ENCODE peak calls at places on chromosomes 3 and 15, in ten cellular contexts. One of them, this sample, is unnamed.

GRCh38 chr15:31338879-31339557 is 12.4 kb downstream of the KLF13 start:
- DNase-seq in PC-3: peak; percentile 27
- DNase-seq in AG09309: peak; percentile 58
- DNase-seq in heart left ventricle: peak; percentile 85
- DNase-seq in HepG2: peak; percentile 38
- DNase-seq in foreskin fibroblast: peak; percentile 69
- DNase-seq in left lung: peak; percentile 87
- DNase-seq in hepatocyte: peak; percentile 58
- DNase-seq in skeletal muscle cell: no peak
- DNase-seq in GM06990: no peak
- DNase-seq in this sample: no peak

GRCh38 chr3:131361464-131362421 is 19.8 kb upstream of the NUDT16 start:
- DNase-seq in hepatocyte: peak; percentile 93
- DNase-seq in GM06990: peak; percentile 9
- DNase-seq in foreskin fibroblast: no peak
- DNase-seq in HepG2: no peak
- DNase-seq in AG09309: no peak
- DNase-seq in PC-3: peak; percentile 88
- DNase-seq in heart left ventricle: peak; percentile 91
- DNase-seq in left lung: peak; percentile 96
- DNase-seq in skeletal muscle cell: no peak
- DNase-seq in this sample: no peak

GRCh38 chr3:183664913-183665381 is 29.5 kb downstream of the KLHL24 start:
- DNase-seq in GM06990: no peak
- DNase-seq in left lung: no peak
- DNase-seq in HepG2: no peak
- DNase-seq in heart left ventricle: no peak
- DNase-seq in skeletal muscle cell: peak; percentile 76
- DNase-seq in PC-3: peak; percentile 97
- DNase-seq in hepatocyte: no peak
- DNase-seq in AG09309: no peak
- DNase-seq in foreskin fibroblast: peak; percentile 71
- DNase-seq in this sample: no peak

GRCh38 chr3:46089237-46090011 is 62.1 kb upstream of the XCR1 start:
- DNase-seq in heart left ventricle: peak; percentile 71
- DNase-seq in PC-3: peak; percentile 88
- DNase-seq in AG09309: peak; percentile 84
- DNase-seq in GM06990: peak; percentile 55
- DNase-seq in HepG2: no peak
- DNase-seq in left lung: peak; percentile 89
- DNase-seq in foreskin fibroblast: peak; percentile 96
- DNase-seq in hepatocyte: peak; percentile 45
- DNase-seq in skeletal muscle cell: peak; percentile 86
- DNase-seq in this sample: no peak

GRCh38 chr15:62807539-62808130 is 234.9 kb upstream of the TPM1 start:
- DNase-seq in HepG2: no peak
- DNase-seq in hepatocyte: no peak
- DNase-seq in skeletal muscle cell: no peak
- DNase-seq in foreskin fibroblast: no peak
- DNase-seq in heart left ventricle: no peak
- DNase-seq in left lung: no peak
- DNase-seq in GM06990: no peak
- DNase-seq in PC-3: no peak
- DNase-seq in AG09309: no peak
- DNase-seq in this sample: no peak

GRCh38 chr3:97010881-97011657 is 196.7 kb downstream of the EPHA6 start:
- DNase-seq in GM06990: no peak
- DNase-seq in AG09309: no peak
- DNase-seq in left lung: no peak
- DNase-seq in skeletal muscle cell: no peak
- DNase-seq in foreskin fibroblast: no peak
- DNase-seq in heart left ventricle: no peak
- DNase-seq in hepatocyte: no peak
- DNase-seq in HepG2: no peak
- DNase-seq in PC-3: no peak
- DNase-seq in this sample: no peak

GRCh38 chr15:52362497-52362896 is 66.9 kb upstream of the MYO5C start:
- DNase-seq in GM06990: no peak
- DNase-seq in left lung: no peak
- DNase-seq in skeletal muscle cell: peak; percentile 67
- DNase-seq in hepatocyte: no peak
- DNase-seq in heart left ventricle: no peak
- DNase-seq in HepG2: no peak
- DNase-seq in AG09309: peak; percentile 29
- DNase-seq in PC-3: no peak
- DNase-seq in foreskin fibroblast: peak; percentile 76
- DNase-seq in this sample: no peak

GRCh38 chr3:105398407-105398806 is 31.7 kb downstream of the ALCAM start:
- DNase-seq in GM06990: no peak
- DNase-seq in hepatocyte: no peak
- DNase-seq in HepG2: no peak
- DNase-seq in AG09309: no peak
- DNase-seq in PC-3: peak; percentile 26
- DNase-seq in foreskin fibroblast: no peak
- DNase-seq in skeletal muscle cell: no peak
- DNase-seq in heart left ventricle: no peak
- DNase-seq in left lung: no peak
- DNase-seq in this sample: no peak

GRCh38 chr15:50911001-50911400 is 2.5 kb downstream of the AP4E1 start:
- DNase-seq in PC-3: no peak
- DNase-seq in GM06990: no peak
- DNase-seq in foreskin fibroblast: no peak
- DNase-seq in heart left ventricle: no peak
- DNase-seq in hepatocyte: no peak
- DNase-seq in left lung: no peak
- DNase-seq in HepG2: no peak
- DNase-seq in AG09309: no peak
- DNase-seq in skeletal muscle cell: no peak
- DNase-seq in this sample: no peak

GRCh38 chr15:83659011-83659811 is 5.3 kb downstream of the ADAMTSL3 start:
- DNase-seq in hepatocyte: no peak
- DNase-seq in HepG2: peak; percentile 10
- DNase-seq in GM06990: no peak
- DNase-seq in heart left ventricle: no peak
- DNase-seq in AG09309: no peak
- DNase-seq in PC-3: no peak
- DNase-seq in skeletal muscle cell: no peak
- DNase-seq in foreskin fibroblast: no peak
- DNase-seq in left lung: no peak
- DNase-seq in this sample: no peak

GRCh38 chr15:80242132-80242769 is 9.8 kb downstream of the CTXND1 start:
- DNase-seq in foreskin fibroblast: no peak
- DNase-seq in GM06990: no peak
- DNase-seq in hepatocyte: peak; percentile 38
- DNase-seq in HepG2: peak; percentile 50
- DNase-seq in heart left ventricle: peak; percentile 64
- DNase-seq in PC-3: peak; percentile 40
- DNase-seq in left lung: no peak
- DNase-seq in skeletal muscle cell: no peak
- DNase-seq in AG09309: no peak
- DNase-seq in this sample: peak; percentile 46

GRCh38 chr3:142896201-142896755 is 7.4 kb upstream of the PCOLCE2 start:
- DNase-seq in left lung: no peak
- DNase-seq in skeletal muscle cell: peak; percentile 39
- DNase-seq in foreskin fibroblast: peak; percentile 56
- DNase-seq in HepG2: no peak
- DNase-seq in PC-3: peak; percentile 75
- DNase-seq in hepatocyte: no peak
- DNase-seq in heart left ventricle: no peak
- DNase-seq in AG09309: peak; percentile 46
- DNase-seq in GM06990: no peak
- DNase-seq in this sample: no peak

GRCh38 chr15:66912001-66912400 is 153.4 kb upstream of the SMAD3 start:
- DNase-seq in foreskin fibroblast: no peak
- DNase-seq in HepG2: no peak
- DNase-seq in hepatocyte: no peak
- DNase-seq in PC-3: no peak
- DNase-seq in heart left ventricle: no peak
- DNase-seq in GM06990: no peak
- DNase-seq in AG09309: no peak
- DNase-seq in left lung: no peak
- DNase-seq in skeletal muscle cell: no peak
- DNase-seq in this sample: peak; percentile 85

GRCh38 chr15:59303136-59303535 is 69.5 kb downstream of the MYO1E start:
- DNase-seq in GM06990: no peak
- DNase-seq in left lung: no peak
- DNase-seq in hepatocyte: no peak
- DNase-seq in foreskin fibroblast: no peak
- DNase-seq in HepG2: no peak
- DNase-seq in skeletal muscle cell: no peak
- DNase-seq in PC-3: no peak
- DNase-seq in AG09309: no peak
- DNase-seq in heart left ventricle: no peak
- DNase-seq in this sample: no peak

GRCh38 chr15:59306520-59307163 is 66.0 kb downstream of the MYO1E start:
- DNase-seq in GM06990: no peak
- DNase-seq in hepatocyte: no peak
- DNase-seq in heart left ventricle: no peak
- DNase-seq in skeletal muscle cell: peak; percentile 98
- DNase-seq in left lung: no peak
- DNase-seq in PC-3: peak; percentile 82
- DNase-seq in AG09309: peak; percentile 27
- DNase-seq in foreskin fibroblast: peak; percentile 65
- DNase-seq in HepG2: no peak
- DNase-seq in this sample: no peak

GRCh38 chr15:59307164-59307535 is 65.5 kb downstream of the MYO1E start:
- DNase-seq in heart left ventricle: no peak
- DNase-seq in hepatocyte: no peak
- DNase-seq in AG09309: no peak
- DNase-seq in PC-3: no peak
- DNase-seq in foreskin fibroblast: no peak
- DNase-seq in GM06990: no peak
- DNase-seq in left lung: no peak
- DNase-seq in HepG2: no peak
- DNase-seq in skeletal muscle cell: no peak
- DNase-seq in this sample: no peak

GRCh38 chr15:59303641-59304433 is 68.8 kb downstream of the MYO1E start:
- DNase-seq in skeletal muscle cell: no peak
- DNase-seq in left lung: no peak
- DNase-seq in heart left ventricle: no peak
- DNase-seq in hepatocyte: no peak
- DNase-seq in AG09309: no peak
- DNase-seq in HepG2: peak; percentile 46
- DNase-seq in foreskin fibroblast: no peak
- DNase-seq in PC-3: no peak
- DNase-seq in GM06990: peak; percentile 48
- DNase-seq in this sample: no peak

DNA sequence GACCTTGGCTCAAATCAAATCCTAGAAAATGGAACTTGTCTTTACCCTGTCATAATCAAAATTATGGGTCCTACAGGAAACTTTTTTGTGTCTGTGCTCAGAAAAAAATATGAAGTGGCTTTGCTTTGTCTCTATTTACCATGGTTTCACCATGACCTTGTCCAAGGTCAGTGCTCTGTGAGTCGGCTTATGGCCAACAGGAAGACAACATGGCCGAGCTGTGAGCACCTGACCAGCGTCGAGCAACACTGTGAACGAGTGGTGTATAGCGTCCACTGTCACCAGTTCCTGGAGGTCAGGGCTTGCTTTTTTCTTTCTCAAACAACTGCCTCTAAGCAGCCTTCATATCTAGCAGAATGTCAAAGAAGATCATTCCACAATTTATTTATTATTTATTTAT is 67.9 kb downstream of the MYO1E start:
- DNase-seq in AG09309: no peak
- DNase-seq in hepatocyte: no peak
- DNase-seq in PC-3: no peak
- DNase-seq in left lung: no peak
- DNase-seq in foreskin fibroblast: no peak
- DNase-seq in HepG2: no peak
- DNase-seq in heart left ventricle: no peak
- DNase-seq in GM06990: no peak
- DNase-seq in skeletal muscle cell: no peak
- DNase-seq in this sample: no peak
- H3K4me3 ChIP-seq in AG09309: no peak overlapping the region
- H3K4me3 ChIP-seq in hepatocyte: no peak overlapping the region
- H3K4me3 ChIP-seq in PC-3: no peak overlapping the region
- H3K4me3 ChIP-seq in left lung: no peak overlapping the region
- H3K4me3 ChIP-seq in foreskin fibroblast: no peak overlapping the region
- H3K4me3 ChIP-seq in HepG2: no peak overlapping the region
- H3K4me3 ChIP-seq in heart left ventricle: no peak overlapping the region
- H3K4me3 ChIP-seq in GM06990: no peak overlapping the region
- H3K4me3 ChIP-seq in skeletal muscle cell: no peak overlapping the region
- H3K4me3 ChIP-seq in this sample: no peak overlapping the region

GRCh38 chr15:58167095-58167591 is 29.0 kb downstream of the AQP9 start:
- DNase-seq in hepatocyte: no peak
- DNase-seq in PC-3: no peak
- DNase-seq in foreskin fibroblast: no peak
- DNase-seq in left lung: no peak
- DNase-seq in skeletal muscle cell: no peak
- DNase-seq in heart left ventricle: no peak
- DNase-seq in AG09309: no peak
- DNase-seq in HepG2: peak; percentile 56
- DNase-seq in GM06990: no peak
- DNase-seq in this sample: no peak
- H3K4me3 ChIP-seq in hepatocyte: no peak overlapping the region
- H3K4me3 ChIP-seq in PC-3: no peak overlapping the region
- H3K4me3 ChIP-seq in foreskin fibroblast: no peak overlapping the region
- H3K4me3 ChIP-seq in left lung: no peak overlapping the region
- H3K4me3 ChIP-seq in skeletal muscle cell: no peak overlapping the region
- H3K4me3 ChIP-seq in heart left ventricle: no peak overlapping the region
- H3K4me3 ChIP-seq in AG09309: no peak overlapping the region
- H3K4me3 ChIP-seq in HepG2: no peak overlapping the region
- H3K4me3 ChIP-seq in GM06990: no peak overlapping the region
- H3K4me3 ChIP-seq in this sample: no peak overlapping the region

DNA sequence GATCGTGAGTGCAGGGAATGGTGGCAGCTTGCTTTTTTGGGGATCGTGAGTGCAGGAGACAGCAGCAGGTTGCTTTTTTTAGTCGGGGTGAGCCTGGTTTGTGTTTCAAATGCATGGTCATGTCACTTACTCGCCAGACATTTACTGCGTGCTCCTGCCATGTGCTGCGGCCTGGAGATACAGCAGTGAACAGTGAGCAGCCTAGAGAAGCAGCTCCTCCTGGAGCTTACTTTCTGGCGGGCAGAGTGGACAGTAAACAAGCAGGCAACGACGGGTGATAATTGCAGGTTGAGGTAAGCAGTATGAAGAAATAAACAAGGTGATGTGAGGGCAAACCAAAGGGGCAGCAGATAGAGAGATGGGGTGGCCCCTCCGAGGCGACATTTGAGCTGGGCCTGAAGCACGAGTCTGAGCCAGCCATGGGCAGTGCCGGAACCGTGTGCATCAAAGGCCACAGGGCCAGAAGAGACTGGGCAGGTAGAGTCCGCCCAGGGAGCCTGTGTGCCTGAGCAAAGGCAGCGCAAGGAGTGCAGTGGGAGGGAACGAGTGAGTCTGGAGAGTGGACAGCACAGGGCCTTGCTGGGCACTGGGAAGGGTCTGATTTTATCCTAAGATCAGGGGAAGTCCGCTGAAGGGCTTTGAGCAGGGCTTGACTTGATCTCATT is 57.3 kb upstream of the RASA2 start:
- DNase-seq in GM06990: no peak
- DNase-seq in left lung: no peak
- DNase-seq in hepatocyte: no peak
- DNase-seq in skeletal muscle cell: no peak
- DNase-seq in heart left ventricle: no peak
- DNase-seq in HepG2: no peak
- DNase-seq in AG09309: no peak
- DNase-seq in PC-3: no peak
- DNase-seq in foreskin fibroblast: no peak
- DNase-seq in this sample: no peak
- H3K4me3 ChIP-seq in GM06990: no peak overlapping the region
- H3K4me3 ChIP-seq in left lung: no peak overlapping the region
- H3K4me3 ChIP-seq in hepatocyte: no peak overlapping the region
- H3K4me3 ChIP-seq in skeletal muscle cell: no peak overlapping the region
- H3K4me3 ChIP-seq in heart left ventricle: no peak overlapping the region
- H3K4me3 ChIP-seq in HepG2: no peak overlapping the region
- H3K4me3 ChIP-seq in AG09309: no peak overlapping the region
- H3K4me3 ChIP-seq in PC-3: no peak overlapping the region
- H3K4me3 ChIP-seq in foreskin fibroblast: no peak overlapping the region
- H3K4me3 ChIP-seq in this sample: no peak overlapping the region

GRCh38 chr15:40590635-40591105 is 3.4 kb upstream of the KNL1 start:
- DNase-seq in HepG2: no peak
- DNase-seq in AG09309: no peak
- DNase-seq in hepatocyte: peak; percentile 51
- DNase-seq in left lung: no peak
- DNase-seq in heart left ventricle: no peak
- DNase-seq in skeletal muscle cell: no peak
- DNase-seq in PC-3: no peak
- DNase-seq in GM06990: no peak
- DNase-seq in foreskin fibroblast: no peak
- DNase-seq in this sample: no peak
- H3K4me3 ChIP-seq in HepG2: peak overlapping the region; percentile 60
- H3K4me3 ChIP-seq in AG09309: no peak overlapping the region
- H3K4me3 ChIP-seq in hepatocyte: no peak overlapping the region
- H3K4me3 ChIP-seq in left lung: peak overlapping the region; percentile 39
- H3K4me3 ChIP-seq in heart left ventricle: peak overlapping the region; percentile 46
- H3K4me3 ChIP-seq in skeletal muscle cell: no peak overlapping the region
- H3K4me3 ChIP-seq in PC-3: no peak overlapping the region
- H3K4me3 ChIP-seq in GM06990: no peak overlapping the region
- H3K4me3 ChIP-seq in foreskin fibroblast: peak overlapping the region; percentile 60
- H3K4me3 ChIP-seq in this sample: no peak overlapping the region